ENCODE peak calls at places on chromosomes 11 and 22, in eight cellular contexts. One of them, this sample, is unnamed. For H3K36me3 and H3K4me1, the result is how much of the 10 kb centered on the place peaks cover.

GRCh38 chr11:113885897-113886296 is 10.5 kb upstream of the USP28 start:
- DNase-seq in endothelial cell of umbilical vein: no peak
- DNase-seq in transverse colon: no peak
- DNase-seq in HepG2: no peak
- DNase-seq in GM23338: no peak
- DNase-seq in K562: no peak
- DNase-seq in H1: no peak
- DNase-seq in sigmoid colon: no peak
- DNase-seq in this sample: no peak

GRCh38 chr11:106706355-106706754 is 311.9 kb downstream of the GUCY1A2 start:
- DNase-seq in endothelial cell of umbilical vein: no peak
- DNase-seq in transverse colon: no peak
- DNase-seq in HepG2: no peak
- DNase-seq in GM23338: no peak
- DNase-seq in K562: no peak
- DNase-seq in H1: no peak
- DNase-seq in sigmoid colon: no peak
- DNase-seq in this sample: no peak

GRCh38 chr22:45246060-45246985 is 5.6 kb upstream of the KIAA0930 start:
- DNase-seq in endothelial cell of umbilical vein: peak
- DNase-seq in transverse colon: peak
- DNase-seq in HepG2: peak
- DNase-seq in GM23338: no peak
- DNase-seq in K562: no peak
- DNase-seq in H1: no peak
- DNase-seq in sigmoid colon: peak
- DNase-seq in this sample: no peak

GRCh38 chr11:122617297-122617696 is 38.2 kb upstream of the UBASH3B start:
- DNase-seq in endothelial cell of umbilical vein: no peak
- DNase-seq in transverse colon: no peak
- DNase-seq in HepG2: no peak
- DNase-seq in GM23338: no peak
- DNase-seq in K562: no peak
- DNase-seq in H1: no peak
- DNase-seq in sigmoid colon: no peak
- DNase-seq in this sample: no peak

GRCh38 chr11:75313457-75314272 is 37.8 kb downstream of the ARRB1 start:
- DNase-seq in endothelial cell of umbilical vein: peak
- DNase-seq in transverse colon: no peak
- DNase-seq in HepG2: no peak
- DNase-seq in GM23338: no peak
- DNase-seq in K562: peak
- DNase-seq in H1: no peak
- DNase-seq in sigmoid colon: peak
- DNase-seq in this sample: no peak

GRCh38 chr22:20206709-20207215 is 55.9 kb upstream of the CCDC188 start:
- DNase-seq in endothelial cell of umbilical vein: peak
- DNase-seq in transverse colon: peak
- DNase-seq in HepG2: no peak
- DNase-seq in GM23338: no peak
- DNase-seq in K562: peak
- DNase-seq in H1: no peak
- DNase-seq in sigmoid colon: no peak
- DNase-seq in this sample: no peak

GRCh38 chr11:114131366-114131963 is 72.0 kb downstream of the ZBTB16 start:
- DNase-seq in endothelial cell of umbilical vein: peak
- DNase-seq in transverse colon: peak
- DNase-seq in HepG2: no peak
- DNase-seq in GM23338: no peak
- DNase-seq in K562: no peak
- DNase-seq in H1: no peak
- DNase-seq in sigmoid colon: peak
- DNase-seq in this sample: no peak

GRCh38 chr22:17990167-17990566 is 34.2 kb downstream of the MICAL3 start:
- DNase-seq in endothelial cell of umbilical vein: no peak
- DNase-seq in transverse colon: no peak
- DNase-seq in HepG2: no peak
- DNase-seq in GM23338: no peak
- DNase-seq in K562: no peak
- DNase-seq in H1: no peak
- DNase-seq in sigmoid colon: no peak
- DNase-seq in this sample: no peak

GRCh38 chr11:63961608-63962412 is 12.6 kb upstream of the COX8A start:
- DNase-seq in endothelial cell of umbilical vein: no peak
- DNase-seq in transverse colon: peak
- DNase-seq in HepG2: peak
- DNase-seq in GM23338: peak
- DNase-seq in K562: peak
- DNase-seq in H1: no peak
- DNase-seq in sigmoid colon: peak
- DNase-seq in this sample: no peak

GRCh38 chr22:34160117-34160758 is 240.0 kb upstream of the LARGE1 start:
- DNase-seq in endothelial cell of umbilical vein: no peak
- DNase-seq in transverse colon: no peak
- DNase-seq in HepG2: no peak
- DNase-seq in GM23338: peak
- DNase-seq in K562: no peak
- DNase-seq in H1: no peak
- DNase-seq in sigmoid colon: no peak
- DNase-seq in this sample: no peak

GRCh38 chr11:64987998-64988854 is 8.5 kb downstream of the BATF2 start:
- DNase-seq in endothelial cell of umbilical vein: no peak
- DNase-seq in transverse colon: no peak
- DNase-seq in HepG2: no peak
- DNase-seq in GM23338: no peak
- DNase-seq in K562: no peak
- DNase-seq in H1: no peak
- DNase-seq in sigmoid colon: no peak
- DNase-seq in this sample: no peak

GRCh38 chr11:10602366-10602765 is 33.9 kb upstream of the LYVE1 start:
- DNase-seq in endothelial cell of umbilical vein: no peak
- DNase-seq in transverse colon: no peak
- DNase-seq in HepG2: no peak
- DNase-seq in GM23338: no peak
- DNase-seq in K562: no peak
- DNase-seq in H1: no peak
- DNase-seq in sigmoid colon: no peak
- DNase-seq in this sample: peak

GRCh38 chr11:83827520-83827919 is 541.4 kb upstream of the CCDC90B start:
- DNase-seq in endothelial cell of umbilical vein: no peak
- DNase-seq in transverse colon: no peak
- DNase-seq in HepG2: no peak
- DNase-seq in GM23338: no peak
- DNase-seq in K562: no peak
- DNase-seq in H1: no peak
- DNase-seq in sigmoid colon: no peak
- DNase-seq in this sample: no peak

GRCh38 chr22:49826603-49827306 is 918 bp downstream of the BRD1 start:
- DNase-seq in endothelial cell of umbilical vein: peak
- DNase-seq in transverse colon: peak
- DNase-seq in HepG2: no peak
- DNase-seq in GM23338: peak
- DNase-seq in K562: peak
- DNase-seq in H1: no peak
- DNase-seq in sigmoid colon: peak
- DNase-seq in this sample: no peak

GRCh38 chr11:90218606-90219005 is 4.2 kb downstream of the CHORDC1 start:
- DNase-seq in endothelial cell of umbilical vein: no peak
- DNase-seq in transverse colon: no peak
- DNase-seq in HepG2: no peak
- DNase-seq in GM23338: peak
- DNase-seq in K562: peak
- DNase-seq in H1: no peak
- DNase-seq in sigmoid colon: no peak
- DNase-seq in this sample: no peak

GRCh38 chr22:41805639-41806038 is 5.2 kb downstream of the CCDC134 start:
- DNase-seq in endothelial cell of umbilical vein: no peak
- DNase-seq in transverse colon: no peak
- DNase-seq in HepG2: no peak
- DNase-seq in GM23338: no peak
- DNase-seq in K562: no peak
- DNase-seq in H1: no peak
- DNase-seq in sigmoid colon: no peak
- DNase-seq in this sample: no peak

GRCh38 chr11:91178366-91178765 is 955.5 kb upstream of the CHORDC1 start:
- DNase-seq in endothelial cell of umbilical vein: no peak
- DNase-seq in transverse colon: no peak
- DNase-seq in HepG2: no peak
- DNase-seq in GM23338: no peak
- DNase-seq in K562: no peak
- DNase-seq in H1: no peak
- DNase-seq in sigmoid colon: no peak
- DNase-seq in this sample: no peak

GRCh38 chr11:129938764-129939163 is 43.4 kb upstream of the NFRKB start:
- DNase-seq in endothelial cell of umbilical vein: no peak
- DNase-seq in transverse colon: no peak
- DNase-seq in HepG2: no peak
- DNase-seq in GM23338: no peak
- DNase-seq in K562: no peak
- DNase-seq in H1: no peak
- DNase-seq in sigmoid colon: no peak
- DNase-seq in this sample: no peak

GRCh38 chr11:31810779-31811647 is at the start of gene PAX6:
- DNase-seq in endothelial cell of umbilical vein: peak
- DNase-seq in transverse colon: peak
- DNase-seq in HepG2: peak
- DNase-seq in GM23338: peak
- DNase-seq in K562: peak
- DNase-seq in H1: no peak
- DNase-seq in sigmoid colon: peak
- DNase-seq in this sample: peak

GRCh38 chr11:73372371-73372993 is 3.7 kb upstream of the RELT start:
- DNase-seq in endothelial cell of umbilical vein: peak
- DNase-seq in transverse colon: no peak
- DNase-seq in HepG2: peak
- DNase-seq in GM23338: peak
- DNase-seq in K562: no peak
- DNase-seq in H1: no peak
- DNase-seq in sigmoid colon: no peak
- DNase-seq in this sample: no peak

GRCh38 chr22:44127353-44127752 is 53.4 kb upstream of the PARVG start:
- DNase-seq in endothelial cell of umbilical vein: peak
- DNase-seq in transverse colon: no peak
- DNase-seq in HepG2: no peak
- DNase-seq in GM23338: no peak
- DNase-seq in K562: no peak
- DNase-seq in H1: no peak
- DNase-seq in sigmoid colon: peak
- DNase-seq in this sample: no peak

GRCh38 chr11:36878747-36879146 is 280.7 kb upstream of the RAG2 start:
- DNase-seq in endothelial cell of umbilical vein: no peak
- DNase-seq in transverse colon: no peak
- DNase-seq in HepG2: no peak
- DNase-seq in GM23338: no peak
- DNase-seq in K562: no peak
- DNase-seq in H1: no peak
- DNase-seq in sigmoid colon: no peak
- DNase-seq in this sample: no peak

GRCh38 chr11:8624698-8625097 is 30.7 kb upstream of the STK33 start:
- DNase-seq in endothelial cell of umbilical vein: no peak
- DNase-seq in transverse colon: no peak
- DNase-seq in HepG2: no peak
- DNase-seq in GM23338: no peak
- DNase-seq in K562: no peak
- DNase-seq in H1: no peak
- DNase-seq in sigmoid colon: no peak
- DNase-seq in this sample: no peak

GRCh38 chr22:29215012-29215860 is 9.5 kb downstream of the EMID1 start:
- DNase-seq in endothelial cell of umbilical vein: no peak
- DNase-seq in transverse colon: no peak
- DNase-seq in HepG2: no peak
- DNase-seq in GM23338: no peak
- DNase-seq in K562: no peak
- DNase-seq in H1: no peak
- DNase-seq in sigmoid colon: peak
- DNase-seq in this sample: no peak

GRCh38 chr11:31240340-31240904 is 129.1 kb downstream of the DCDC1 start:
- DNase-seq in endothelial cell of umbilical vein: peak
- DNase-seq in transverse colon: no peak
- DNase-seq in HepG2: peak
- DNase-seq in GM23338: peak
- DNase-seq in K562: peak
- DNase-seq in H1: no peak
- DNase-seq in sigmoid colon: no peak
- DNase-seq in this sample: no peak

GRCh38 chr11:68770781-68771180 is 19.5 kb upstream of the TESMIN start:
- DNase-seq in endothelial cell of umbilical vein: no peak
- DNase-seq in transverse colon: no peak
- DNase-seq in HepG2: no peak
- DNase-seq in GM23338: no peak
- DNase-seq in K562: no peak
- DNase-seq in H1: no peak
- DNase-seq in sigmoid colon: no peak
- DNase-seq in this sample: no peak
- H3K36me3 ChIP-seq in endothelial cell of umbilical vein: under half
- H3K36me3 ChIP-seq in transverse colon: under half
- H3K36me3 ChIP-seq in HepG2: under half
- H3K36me3 ChIP-seq in GM23338: under half
- H3K36me3 ChIP-seq in K562: under half
- H3K36me3 ChIP-seq in H1: under half
- H3K36me3 ChIP-seq in sigmoid colon: half or more
- H3K36me3 ChIP-seq in this sample: under half

GRCh38 chr11:126475627-126475991 is 120.1 kb downstream of the ST3GAL4 start:
- DNase-seq in endothelial cell of umbilical vein: no peak
- DNase-seq in transverse colon: no peak
- DNase-seq in HepG2: no peak
- DNase-seq in GM23338: no peak
- DNase-seq in K562: peak
- DNase-seq in H1: no peak
- DNase-seq in sigmoid colon: no peak
- DNase-seq in this sample: no peak
- TF ChIP-seq POLR2AphosphoS5 in endothelial cell of umbilical vein: no peak
- TF ChIP-seq POLR2AphosphoS5 in transverse colon: no peak
- TF ChIP-seq POLR2AphosphoS5 in HepG2: no peak
- TF ChIP-seq POLR2AphosphoS5 in GM23338: no peak
- TF ChIP-seq POLR2AphosphoS5 in K562: no peak
- TF ChIP-seq POLR2AphosphoS5 in H1: no peak
- TF ChIP-seq POLR2AphosphoS5 in sigmoid colon: no peak
- TF ChIP-seq POLR2AphosphoS5 in this sample: no peak

GRCh38 chr11:70689764-70690163 is 291.4 kb downstream of the CTTN start:
- DNase-seq in endothelial cell of umbilical vein: no peak
- DNase-seq in transverse colon: no peak
- DNase-seq in HepG2: no peak
- DNase-seq in GM23338: no peak
- DNase-seq in K562: no peak
- DNase-seq in H1: no peak
- DNase-seq in sigmoid colon: no peak
- DNase-seq in this sample: no peak
- H3K4me1 ChIP-seq in endothelial cell of umbilical vein: under half
- H3K4me1 ChIP-seq in transverse colon: under half
- H3K4me1 ChIP-seq in HepG2: under half
- H3K4me1 ChIP-seq in GM23338: under half
- H3K4me1 ChIP-seq in K562: under half
- H3K4me1 ChIP-seq in H1: under half
- H3K4me1 ChIP-seq in sigmoid colon: under half
- H3K4me1 ChIP-seq in this sample: under half

DNA sequence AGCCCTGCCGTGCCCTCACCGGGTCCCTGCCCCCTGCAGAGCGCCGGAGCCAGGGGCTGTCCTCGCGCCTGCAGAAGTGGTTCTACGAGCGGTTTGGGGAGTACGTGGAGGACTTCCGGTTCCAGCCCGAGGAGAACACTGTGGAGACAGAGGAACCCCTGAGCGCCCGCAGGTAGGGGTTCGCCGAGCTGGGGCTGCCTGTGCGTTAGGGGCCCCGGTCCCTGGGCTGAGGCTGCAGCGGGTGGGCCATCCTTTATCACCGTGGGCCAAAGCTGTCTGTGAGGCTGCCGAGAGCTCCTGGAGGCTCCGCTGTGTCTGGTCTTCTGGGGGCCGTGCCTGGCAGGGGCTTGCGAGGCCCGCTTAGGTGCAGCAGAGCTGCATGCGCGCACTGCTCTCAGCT is 42.8 kb downstream of the GRAMD4 start:
- DNase-seq in endothelial cell of umbilical vein: no peak
- DNase-seq in transverse colon: no peak
- DNase-seq in HepG2: no peak
- DNase-seq in GM23338: no peak
- DNase-seq in K562: no peak
- DNase-seq in H1: no peak
- DNase-seq in sigmoid colon: no peak
- DNase-seq in this sample: no peak
- H3K36me3 ChIP-seq in endothelial cell of umbilical vein: under half
- H3K36me3 ChIP-seq in transverse colon: under half
- H3K36me3 ChIP-seq in HepG2: under half
- H3K36me3 ChIP-seq in GM23338: under half
- H3K36me3 ChIP-seq in K562: under half
- H3K36me3 ChIP-seq in H1: under half
- H3K36me3 ChIP-seq in sigmoid colon: under half
- H3K36me3 ChIP-seq in this sample: under half

This sample was measured in vagina.